ENCODE peak calls at places on chromosome 7, in four cellular contexts. E, Q, D and O are unnamed samples.
A peak's percentile ranks its signal among the peaks of the same experiment; 100 is the strongest.

GRCh38 chr7:71132521-71133231 is 732 bp downstream of the GALNT17 start:
- DNase-seq in E (peak; percentile 65), Q (peak; percentile 18), D (no peak), O (peak; percentile 43)

GRCh38 chr7:71261066-71261465 is 129.1 kb downstream of the GALNT17 start:
- DNase-seq in E (no peak), Q (no peak), D (no peak), O (no peak)

GRCh38 chr7:29914180-29914579 is 75.4 kb downstream of the SCRN1 start:
- DNase-seq in E (no peak), Q (no peak), D (no peak), O (no peak)

GRCh38 chr7:19619122-19619521 is 89.7 kb downstream of the POLR1F start:
- DNase-seq in E (no peak), Q (no peak), D (no peak), O (no peak)

GRCh38 chr7:135930565-135931423 is 46.4 kb downstream of the MTPN start:
- DNase-seq in E (no peak), Q (no peak), D (no peak), O (no peak)

GRCh38 chr7:106285801-106286492 is 1.2 kb upstream of the NAMPT start:
- DNase-seq in E (no peak), Q (peak; percentile 16), D (no peak), O (no peak)

GRCh38 chr7:107857541-107857912 is 33.5 kb upstream of the DLD start:
- DNase-seq in E (no peak), Q (no peak), D (peak; percentile 23), O (no peak)

GRCh38 chr7:45156516-45157272 is 897 bp upstream of the RAMP3 start:
- DNase-seq in E (peak; percentile 36), Q (no peak), D (no peak), O (no peak)

GRCh38 chr7:20826243-20826642 is 39.6 kb upstream of the SP8 start:
- DNase-seq in E (no peak), Q (no peak), D (no peak), O (no peak)

GRCh38 chr7:121107923-121108498 is 119.5 kb downstream of the CPED1 start:
- DNase-seq in E (no peak), Q (no peak), D (peak; percentile 38), O (no peak)

GRCh38 chr7:157875230-157876179 is 538.7 kb downstream of the DNAJB6 start:
- DNase-seq in E (peak; percentile 68), Q (no peak), D (no peak), O (peak; percentile 88)

GRCh38 chr7:105656922-105657521 is 75.7 kb upstream of the EFCAB10 start:
- DNase-seq in E (no peak), Q (no peak), D (no peak), O (peak; percentile 76)

GRCh38 chr7:70694357-70694908 is 437.5 kb upstream of the GALNT17 start:
- DNase-seq in E (peak; percentile 81), Q (peak; percentile 42), D (peak; percentile 28), O (peak; percentile 35)

GRCh38 chr7:125195156-125195555 is 265.5 kb upstream of the POT1 start:
- DNase-seq in E (no peak), Q (no peak), D (no peak), O (no peak)

GRCh38 chr7:122622682-122623081 is 76.2 kb downstream of the RNF133 start:
- DNase-seq in E (no peak), Q (no peak), D (no peak), O (no peak)

GRCh38 chr7:137893143-137893742 is 46.5 kb upstream of the DGKI start:
- DNase-seq in E (no peak), Q (no peak), D (no peak), O (no peak)
- TF ChIP-seq CTCF in E (no peak), Q (no peak), D (no peak), O (no peak)

DNA sequence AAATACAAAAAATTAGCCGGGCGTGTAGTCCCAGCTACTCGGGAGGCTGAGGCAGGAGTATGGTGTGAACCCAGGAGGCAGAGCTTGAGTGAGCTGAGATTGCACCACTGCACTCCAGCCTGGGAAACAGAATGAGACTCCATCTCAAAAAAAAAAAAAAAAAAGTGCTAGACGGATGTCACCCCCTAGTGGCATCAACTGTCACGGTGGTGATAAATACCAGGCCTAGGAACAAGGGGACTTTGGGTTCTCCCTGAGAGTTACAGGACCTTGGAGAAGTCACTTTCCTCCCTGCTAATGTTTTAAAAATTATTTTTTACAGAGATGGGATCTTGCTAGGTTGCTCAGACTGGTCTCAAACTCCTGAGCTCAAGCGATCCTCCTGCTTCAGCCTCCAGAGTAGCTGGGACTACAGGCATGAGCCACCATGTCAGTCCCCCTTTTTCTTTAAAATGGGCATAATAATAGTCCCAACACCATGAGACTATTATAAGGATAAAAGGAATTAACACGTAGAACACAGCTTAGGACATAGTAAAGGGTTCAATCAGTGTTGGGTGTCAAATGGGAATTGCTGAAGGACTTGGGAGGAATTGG is 2.6 kb upstream of the TMEM130 start:
- DNase-seq in E (no peak), Q (no peak), D (no peak), O (peak; percentile 37)
- TF ChIP-seq CTCF in E (no peak), Q (no peak), D (peak; percentile 2), O (no peak)

GRCh38 chr7:133053321-133053891 is 28.5 kb downstream of the CHCHD3 start:
- DNase-seq in E (no peak), Q (no peak), D (peak; percentile 81), O (no peak)
- TF ChIP-seq CTCF in E (no peak), Q (no peak), D (no peak), O (no peak)

GRCh38 chr7:134447383-134447782 is 11.5 kb downstream of the AKR1B1 start:
- DNase-seq in E (no peak), Q (no peak), D (no peak), O (no peak)
- TF ChIP-seq CTCF in E (no peak), Q (no peak), D (no peak), O (no peak)

GRCh38 chr7:148535227-148535626 is 55.3 kb upstream of the C7orf33 start:
- DNase-seq in E (no peak), Q (no peak), D (no peak), O (peak; percentile 25)
- TF ChIP-seq CTCF in E (no peak), Q (no peak), D (no peak), O (no peak)

GRCh38 chr7:36787933-36788378 is 63.7 kb upstream of the AOAH start:
- DNase-seq in E (no peak), Q (no peak), D (no peak), O (no peak)

GRCh38 chr7:36781011-36781738 is 56.9 kb upstream of the AOAH start:
- DNase-seq in E (no peak), Q (no peak), D (no peak), O (no peak)

GRCh38 chr7:36790280-36790679 is 66.0 kb upstream of the AOAH start:
- DNase-seq in E (no peak), Q (no peak), D (no peak), O (no peak)

GRCh38 chr7:36788814-36789470 is 64.6 kb upstream of the AOAH start:
- DNase-seq in E (no peak), Q (no peak), D (no peak), O (no peak)

GRCh38 chr7:36784991-36785940 is 61.0 kb upstream of the AOAH start:
- DNase-seq in E (no peak), Q (peak; percentile 30), D (peak; percentile 9), O (peak; percentile 28)
- TF ChIP-seq CTCF in E (no peak), Q (peak; percentile 19), D (no peak), O (no peak)

DNA sequence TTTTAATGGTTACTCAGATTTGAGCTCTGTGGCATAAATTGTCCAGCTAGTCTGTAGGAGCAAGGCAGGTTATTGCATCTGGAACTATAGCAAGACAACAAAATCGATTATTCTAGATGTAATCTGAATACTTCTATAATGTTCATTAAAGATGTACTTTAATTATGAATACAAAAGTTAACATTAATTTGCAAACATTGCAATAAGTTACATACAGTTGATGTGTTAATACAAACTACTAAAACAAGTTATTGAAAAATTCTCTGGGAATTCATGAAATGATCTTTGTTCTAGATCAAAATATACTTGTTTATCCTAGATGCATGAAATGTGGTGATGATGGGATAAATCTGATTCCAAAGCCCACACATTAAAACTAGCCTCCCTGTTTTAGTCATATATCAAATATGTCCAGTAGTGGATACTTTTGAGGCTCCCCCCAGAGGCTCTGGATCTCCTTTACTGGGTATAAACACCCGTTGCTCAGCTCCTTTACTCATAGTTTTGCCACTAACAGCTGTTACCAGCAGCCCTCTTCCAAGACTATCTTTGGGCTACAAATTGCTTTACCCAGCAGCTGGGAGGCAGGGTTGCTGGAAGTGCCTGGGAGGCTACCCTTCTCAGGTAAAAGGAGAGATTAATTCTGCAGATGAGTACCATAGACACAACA is 78.1 kb downstream of the ARL4A start:
- DNase-seq in E (no peak), Q (no peak), D (no peak), O (no peak)
- TF ChIP-seq CTCF in E (no peak), Q (no peak), D (no peak), O (no peak)

DNA sequence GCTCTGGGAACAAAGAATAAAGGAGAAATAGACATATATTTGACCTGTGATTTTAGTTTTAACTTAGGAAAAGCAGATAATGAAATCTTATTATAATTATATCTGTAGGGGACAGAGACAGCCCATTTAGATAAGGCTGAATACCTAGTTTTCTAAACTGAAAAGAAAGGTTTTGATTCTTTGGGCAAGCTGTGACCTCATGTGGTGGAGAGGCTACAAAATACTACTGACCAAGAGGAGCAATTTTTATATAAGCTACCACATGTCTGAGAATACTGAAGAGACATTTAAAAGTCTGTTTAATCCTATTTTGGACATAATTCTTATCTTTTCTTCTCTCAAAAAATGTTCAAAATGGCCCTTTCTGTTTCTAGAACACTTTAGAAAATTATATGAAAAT is 271.0 kb downstream of the MTERF1 start:
- DNase-seq in E (no peak), Q (no peak), D (no peak), O (no peak)
- TF ChIP-seq CTCF in E (no peak), Q (no peak), D (no peak), O (no peak)

GRCh38 chr7:51186531-51186930 is 130.1 kb downstream of the COBL start:
- DNase-seq in E (no peak), Q (peak; percentile 44), D (peak; percentile 10), O (no peak)

GRCh38 chr7:51188987-51189386 is 127.6 kb downstream of the COBL start:
- DNase-seq in E (no peak), Q (no peak), D (no peak), O (no peak)

GRCh38 chr7:51189777-51190176 is 126.8 kb downstream of the COBL start:
- DNase-seq in E (no peak), Q (no peak), D (no peak), O (no peak)

GRCh38 chr7:51190950-51191349 is 125.7 kb downstream of the COBL start:
- DNase-seq in E (no peak), Q (no peak), D (no peak), O (no peak)

DNA sequence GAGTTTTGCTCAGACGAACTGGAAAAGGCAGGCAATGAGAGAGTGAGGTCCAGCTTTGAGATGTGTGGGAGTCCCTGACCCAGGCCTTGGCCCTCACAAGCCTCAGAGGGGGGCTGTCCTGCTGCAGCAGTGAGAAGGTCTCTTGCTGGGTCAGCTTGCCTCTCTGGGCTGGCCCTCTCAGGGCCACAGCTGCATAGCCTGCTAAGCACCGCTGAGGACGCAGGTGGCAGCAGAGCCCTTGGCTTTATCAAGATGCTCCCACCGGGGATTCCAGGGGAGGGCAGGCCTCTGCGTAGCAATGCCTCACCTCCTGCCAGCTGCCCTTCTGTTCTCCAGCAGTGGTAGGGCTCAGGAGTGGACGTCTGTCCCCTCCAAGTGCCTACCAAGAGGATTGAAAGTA is 128.7 kb downstream of the COBL start:
- DNase-seq in E (no peak), Q (peak; percentile 32), D (no peak), O (peak; percentile 38)
- TF ChIP-seq CTCF in E (peak; percentile 40), Q (peak; percentile 53), D (no peak), O (no peak)